ENCODE peak calls at places on chromosomes 5 and 9, in ten cellular contexts. V is brain microvascular endothelial cell; T is CD8-positive, alpha-beta T cell; W is NCI-H187; I is fibroblast of lung; Z is activated naive CD4-positive, alpha-beta T cell treated with Interleukin-2 at 50 U/mL for 16 hours; Y is glomerular endothelial cell; U is astrocyte; H is NCI-H1105 treated with DMSO at 0.1 percent for 48 hours; Q is T-helper 22 cell. K is an unnamed sample.

GRCh38 chr5:40578501-40579451 is 100.9 kb upstream of the PTGER4 start:
- DNase-seq in V (peak; percentile 48), T (no peak), W (no peak), I (peak; percentile 12), Z (peak; percentile 60), Y (no peak), U (peak; percentile 4), H (no peak), Q (no peak), K (peak; percentile 14)

GRCh38 chr5:98770158-98770910 is 3.1 kb upstream of the RGMB start:
- DNase-seq in V (peak; percentile 65), T (no peak), W (peak; percentile 69), I (peak; percentile 63), Z (peak; percentile 23), Y (no peak), U (peak; percentile 54), H (peak; percentile 67), Q (no peak), K (peak; percentile 74)

GRCh38 chr5:57383093-57383861 is 99.3 kb downstream of the ACTBL2 start:
- DNase-seq in V (peak; percentile 93), T (no peak), W (no peak), I (peak; percentile 92), Z (peak; percentile 37), Y (peak; percentile 84), U (peak; percentile 89), H (no peak), Q (peak; percentile 3), K (peak; percentile 96)

GRCh38 chr9:31597977-31598376 is 786.5 kb upstream of the ACO1 start:
- DNase-seq in V (peak; percentile 6), T (no peak), W (no peak), I (peak; percentile 82), Z (no peak), Y (no peak), U (peak; percentile 76), H (no peak), Q (no peak), K (no peak)

GRCh38 chr9:115396071-115396529 is 278.1 kb upstream of the TNC start:
- DNase-seq in V (peak; percentile 28), T (no peak), W (no peak), I (peak; percentile 70), Z (no peak), Y (no peak), U (peak; percentile 69), H (no peak), Q (no peak), K (no peak)

GRCh38 chr5:143454936-143455516 is 51.5 kb upstream of the NR3C1 start:
- DNase-seq in V (no peak), T (no peak), W (no peak), I (no peak), Z (no peak), Y (no peak), U (no peak), H (peak; percentile 86), Q (no peak), K (no peak)

GRCh38 chr5:152547202-152547601 is 142.1 kb upstream of the NMUR2 start:
- DNase-seq in V (no peak), T (no peak), W (no peak), I (no peak), Z (no peak), Y (no peak), U (no peak), H (no peak), Q (no peak), K (no peak)

GRCh38 chr5:157506066-157506590 is 46.1 kb downstream of the NIPAL4 start:
- DNase-seq in V (no peak), T (no peak), W (no peak), I (peak; percentile 67), Z (no peak), Y (no peak), U (peak; percentile 66), H (no peak), Q (no peak), K (no peak)

GRCh38 chr9:68878450-68878849 is 135.5 kb downstream of the PRKACG start:
- DNase-seq in V (no peak), T (no peak), W (no peak), I (no peak), Z (no peak), Y (no peak), U (no peak), H (no peak), Q (no peak), K (no peak)

GRCh38 chr5:110738812-110739651 is at the start of gene SLC25A46:
- DNase-seq in V (peak; percentile 84), T (peak; percentile 84), W (peak; percentile 62), I (peak; percentile 89), Z (peak; percentile 88), Y (peak; percentile 77), U (peak; percentile 81), H (peak; percentile 74), Q (peak; percentile 79), K (peak; percentile 90)

GRCh38 chr5:65198777-65199120 is 283.0 kb downstream of the ADAMTS6 start:
- DNase-seq in V (peak; percentile 98), T (no peak), W (no peak), I (peak; percentile 100), Z (no peak), Y (peak; percentile 70), U (peak; percentile 100), H (no peak), Q (no peak), K (peak; percentile 90)

K was measured in endothelial cell of umbilical vein.